ENCODE peak calls at places on chromosomes 11 and 22, in six cellular contexts. Y, P, F, J, S and H are unnamed samples.

GRCh38 chr11:46489668-46490560 is 98.3 kb upstream of the CHRM4 start:
- DNase-seq in S (peak), J (peak), F (peak), Y (peak), P (peak), H (peak)

GRCh38 chr11:126823271-126823670 is 177.3 kb downstream of the KIRREL3 start:
- DNase-seq in P (no peak), S (no peak), Y (no peak), F (no peak), J (no peak), H (no peak)

GRCh38 chr11:71298016-71298550 is 45.7 kb upstream of the SHANK2 start:
- DNase-seq in Y (no peak), P (no peak), S (no peak), F (no peak), J (no peak), H (no peak)

GRCh38 chr11:27910186-27910941 is 197.6 kb downstream of the KIF18A start:
- DNase-seq in Y (no peak), F (no peak), P (peak), J (no peak), S (no peak), H (peak)

GRCh38 chr11:46321757-46322156 is 25.5 kb upstream of the DGKZ start:
- DNase-seq in J (no peak), Y (no peak), F (no peak), P (no peak), S (no peak), H (no peak)

GRCh38 chr11:62401781-62402180 is 17.1 kb upstream of the SCGB1A1 start:
- DNase-seq in F (no peak), Y (no peak), J (no peak), S (no peak), P (no peak), H (no peak)

GRCh38 chr11:68840661-68841653 is 759 bp downstream of the CPT1A start:
- DNase-seq in S (peak), J (no peak), Y (peak), F (peak), P (peak), H (no peak)

GRCh38 chr22:45310331-45311032 is 748 bp downstream of the FAM118A start:
- DNase-seq in Y (peak), F (peak), P (no peak), J (no peak), S (no peak), H (no peak)

GRCh38 chr11:112734207-112734606 is 227.0 kb upstream of the NCAM1 start:
- DNase-seq in J (no peak), S (no peak), Y (peak), F (peak), P (peak), H (peak)

GRCh38 chr11:125626381-125626950 is 1.5 kb downstream of the CHEK1 start:
- DNase-seq in J (peak), P (no peak), Y (peak), F (no peak), S (peak), H (no peak)

GRCh38 chr11:124817036-124817435 is 16.8 kb upstream of the MSANTD2 start:
- DNase-seq in Y (no peak), F (no peak), P (no peak), S (no peak), J (no peak), H (no peak)

GRCh38 chr11:75035911-75036536 is 47.3 kb downstream of the NEU3 start:
- DNase-seq in Y (peak), P (no peak), J (no peak), F (no peak), S (peak), H (no peak)

GRCh38 chr11:83219095-83219494 is 25.6 kb downstream of the ANKRD42 start:
- DNase-seq in J (peak), F (peak), Y (no peak), P (no peak), S (no peak), H (no peak)

GRCh38 chr11:66048525-66049313 is at the start of gene GAL3ST3:
- DNase-seq in J (no peak), P (no peak), F (peak), S (no peak), Y (no peak), H (no peak)

GRCh38 chr11:66050581-66051231 is 1.5 kb upstream of the SF3B2 start:
- DNase-seq in S (no peak), P (no peak), F (no peak), J (no peak), Y (no peak), H (no peak)

GRCh38 chr11:66052664-66052982 is 459 bp downstream of the SF3B2 start:
- DNase-seq in J (no peak), F (no peak), P (no peak), S (no peak), Y (no peak), H (no peak)

GRCh38 chr11:66051766-66052663 is at the start of gene SF3B2:
- DNase-seq in J (peak), P (peak), Y (peak), F (peak), S (peak), H (peak)

GRCh38 chr11:66051371-66051765 is 796 bp upstream of the SF3B2 start:
- DNase-seq in F (no peak), P (no peak), S (no peak), J (no peak), Y (no peak), H (no peak)
- H3K4me3 ChIP-seq in F (peak), P (peak), S (peak), J (peak), Y (peak), H (peak)

GRCh38 chr11:128622137-128622523 is 34.8 kb upstream of the ETS1 start:
- DNase-seq in Y (no peak), F (no peak), J (no peak), P (no peak), S (no peak), H (no peak)
- H3K9ac ChIP-seq in Y (no peak), F (no peak), J (no peak), P (no peak), S (no peak), H (peak)

DNA sequence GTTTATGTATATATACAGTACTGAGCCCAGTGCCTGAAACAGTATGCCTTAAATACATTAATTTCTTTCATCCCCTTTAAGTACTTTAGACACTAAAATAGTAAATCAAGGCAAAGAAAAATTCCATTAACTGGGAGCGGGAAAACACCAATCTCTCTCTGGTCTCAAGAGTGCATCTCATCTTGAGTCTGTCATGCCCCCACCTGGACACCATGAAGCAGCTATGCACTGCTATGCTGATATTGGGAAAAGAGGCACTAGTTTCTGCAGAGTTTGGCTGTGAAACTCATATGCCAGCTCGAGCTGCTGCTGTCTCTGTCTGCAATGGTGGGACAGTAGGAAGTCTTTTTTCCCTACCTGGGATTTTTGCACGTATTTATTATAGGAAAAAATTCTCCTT is 754.4 kb upstream of the RAG2 start:
- DNase-seq in Y (no peak), F (peak), S (no peak), J (no peak), P (no peak), H (no peak)
- TF ChIP-seq CTCF in Y (no peak), F (peak), S (no peak), J (no peak), P (no peak), H (no peak)

GRCh38 chr11:128690746-128691091 is 3.2 kb upstream of the FLI1 start:
- DNase-seq in F (peak), P (no peak), J (no peak), Y (no peak), S (no peak), H (no peak)

GRCh38 chr11:128689586-128689945 is 4.3 kb upstream of the FLI1 start:
- DNase-seq in P (no peak), F (peak), J (no peak), Y (no peak), S (no peak), H (no peak)

GRCh38 chr11:128688896-128689546 is 4.9 kb upstream of the FLI1 start:
- DNase-seq in F (peak), J (no peak), P (no peak), Y (no peak), S (no peak), H (no peak)

GRCh38 chr11:128691802-128692749 is 1.8 kb upstream of the FLI1 start:
- DNase-seq in F (peak), S (no peak), Y (no peak), J (no peak), P (no peak), H (no peak)

GRCh38 chr11:128689946-128690745 is 3.7 kb upstream of the FLI1 start:
- DNase-seq in Y (no peak), P (no peak), S (no peak), F (peak), J (no peak), H (no peak)
- H3K4me3 ChIP-seq in Y (no peak), P (no peak), S (no peak), F (peak), J (no peak), H (peak)